ENCODE peak calls at places on chromosomes 7 and 10, in seven cellular contexts. I, S, X, C, J, B and U are unnamed samples.

GRCh38 chr7:50474382-50475155 is 24.4 kb upstream of the FIGNL1 start:
- DNase-seq in S (no peak), B (no peak), J (peak; percentile 10), I (no peak), X (no peak), C (no peak), U (no peak)

GRCh38 chr7:138975343-138976104 is 5.7 kb downstream of the KIAA1549 start:
- DNase-seq in I (no peak), C (no peak), S (no peak), J (no peak), X (no peak), B (no peak), U (no peak)

GRCh38 chr7:45921699-45922519 is 837 bp upstream of the IGFBP3 start:
- DNase-seq in I (no peak), B (peak; percentile 66), J (peak; percentile 82), C (peak; percentile 85), S (peak; percentile 37), X (peak; percentile 86), U (peak; percentile 77)

GRCh38 chr10:96374985-96375830 is 16.4 kb upstream of the OPALIN start:
- DNase-seq in J (peak; percentile 87), I (peak; percentile 79), C (peak; percentile 96), B (peak; percentile 91), S (peak; percentile 86), X (peak; percentile 96), U (peak; percentile 90)

GRCh38 chr10:34649385-34649784 is 165.7 kb downstream of the PARD3 start:
- DNase-seq in I (no peak), S (no peak), B (no peak), X (no peak), J (no peak), C (no peak), U (no peak)

GRCh38 chr10:81978238-81978637 is 103.2 kb downstream of the NRG3 start:
- DNase-seq in C (peak; percentile 35), I (no peak), X (no peak), J (peak; percentile 69), B (no peak), S (no peak), U (no peak)

GRCh38 chr7:149685455-149685854 is 87.9 kb downstream of the ZNF467 start:
- DNase-seq in B (no peak), C (no peak), S (no peak), I (no peak), X (no peak), J (peak; percentile 31), U (no peak)

GRCh38 chr7:157096286-157097055 is 42.3 kb upstream of the UBE3C start:
- DNase-seq in B (no peak), J (no peak), C (no peak), I (no peak), X (no peak), S (no peak), U (no peak)

GRCh38 chr10:47261556-47261955 is 38.4 kb upstream of the GDF10 start:
- DNase-seq in X (no peak), I (no peak), C (no peak), S (no peak), J (no peak), B (no peak), U (no peak)

GRCh38 chr10:59505931-59506330 is 143.6 kb upstream of the FAM13C start:
- DNase-seq in S (no peak), X (no peak), I (no peak), C (no peak), J (no peak), B (no peak), U (no peak)

GRCh38 chr10:120607710-120608703 is 151.0 kb downstream of the PLPP4 start:
- DNase-seq in B (no peak), C (no peak), X (no peak), I (no peak), S (no peak), J (no peak), U (no peak)

GRCh38 chr10:62817763-62818425 is 1.7 kb upstream of the EGR2 start:
- DNase-seq in X (peak; percentile 92), S (peak; percentile 80), I (peak; percentile 7), B (peak; percentile 83), C (peak; percentile 96), J (peak; percentile 78), U (peak; percentile 64)

GRCh38 chr7:139823855-139824670 is 5.0 kb upstream of the TBXAS1 start:
- DNase-seq in B (no peak), S (peak; percentile 16), I (no peak), X (no peak), C (no peak), J (peak; percentile 54), U (no peak)

GRCh38 chr10:91156196-91156595 is 64.3 kb upstream of the PCGF5 start:
- DNase-seq in X (no peak), I (no peak), C (no peak), J (no peak), B (no peak), S (no peak), U (no peak)

GRCh38 chr7:30093351-30094019 is 41.3 kb upstream of the MTURN start:
- DNase-seq in I (no peak), J (peak; percentile 13), C (no peak), S (no peak), B (peak; percentile 59), X (peak; percentile 83), U (no peak)

GRCh38 chr10:119449760-119450461 is 92.6 kb downstream of the RGS10 start:
- DNase-seq in C (no peak), J (peak; percentile 80), I (no peak), X (peak; percentile 95), B (peak; percentile 71), S (no peak), U (no peak)

GRCh38 chr7:2725178-2726105 is 37.4 kb downstream of the AMZ1 start:
- DNase-seq in X (peak; percentile 44), S (peak; percentile 1), J (no peak), B (peak; percentile 28), C (no peak), I (no peak), U (no peak)

GRCh38 chr10:52250562-52250961 is 63.5 kb upstream of the DKK1 start:
- DNase-seq in C (no peak), J (no peak), B (no peak), I (no peak), X (no peak), S (no peak), U (no peak)

GRCh38 chr7:43481905-43482678 is 100.8 kb upstream of the STK17A start:
- DNase-seq in S (no peak), C (no peak), I (no peak), X (no peak), B (no peak), J (peak; percentile 14), U (no peak)

GRCh38 chr10:97800474-97800873 is 28.7 kb upstream of the SFRP5 start:
- DNase-seq in I (no peak), X (no peak), J (no peak), C (no peak), S (no peak), B (no peak), U (no peak)

GRCh38 chr7:118104812-118105441 is 79.0 kb upstream of the LSM8 start:
- DNase-seq in C (peak; percentile 77), I (no peak), J (peak; percentile 23), B (no peak), S (no peak), X (no peak), U (no peak)

GRCh38 chr10:91634898-91635297 is 2.0 kb upstream of the PPP1R3C start:
- DNase-seq in S (no peak), B (no peak), J (no peak), C (no peak), X (no peak), I (no peak), U (no peak)

GRCh38 chr7:5423272-5423843 is at the start of gene TNRC18:
- DNase-seq in J (no peak), C (peak; percentile 88), B (peak; percentile 72), S (peak; percentile 54), I (no peak), X (peak; percentile 88), U (peak; percentile 67)

GRCh38 chr7:149777551-149778326 is 4.4 kb upstream of the ZNF467 start:
- DNase-seq in X (no peak), J (no peak), I (no peak), B (peak; percentile 31), C (no peak), S (no peak), U (no peak)

GRCh38 chr10:75402486-75403143 is 1.1 kb upstream of the ZNF503 start:
- DNase-seq in C (peak; percentile 93), I (no peak), B (peak; percentile 57), S (peak; percentile 54), J (no peak), X (no peak), U (peak; percentile 53)

GRCh38 chr10:132264966-132265877 is 42.5 kb downstream of the STK32C start:
- DNase-seq in I (peak; percentile 51), X (peak; percentile 79), B (peak; percentile 20), S (no peak), J (no peak), C (no peak), U (no peak)

GRCh38 chr7:30989824-30990140 is 26.0 kb downstream of the GHRHR start:
- DNase-seq in S (no peak), B (no peak), I (no peak), X (no peak), C (no peak), J (no peak), U (no peak)